ENCODE peak calls at places on chromosome 15, in ten cellular contexts. One of them, this sample, is unnamed.

GRCh38 chr15:84658788-84659411 is 901 bp upstream of the NMB start:
- DNase-seq in IMR-90: no peak
- DNase-seq in GM23248: no peak
- DNase-seq in CD8-positive, alpha-beta T cell: no peak
- DNase-seq in activated T-cell treated with anti-CD3 and anti-CD28 coated beads, Interleukin-2, amount 50 U/mL, for 24 hours: peak
- DNase-seq in activated CD8-positive, alpha-beta memory T cell treated with anti-CD3 and anti-CD28 coated beads, Interleukin-2, amount 10 ng/mL, durations not matched to agents 7 days and 5 days: no peak
- DNase-seq in dermis microvascular lymphatic vessel endothelial cell: no peak
- DNase-seq in NCI-H82: no peak
- DNase-seq in activated CD4-positive, alpha-beta T cell treated with anti-CD3 and anti-CD28 coated beads, Interleukin-2, amount 50 U/mL, for 1 hour: no peak
- DNase-seq in astrocyte of the cerebellum: no peak
- DNase-seq in this sample: no peak

GRCh38 chr15:50363612-50364011 is 8.6 kb upstream of the GABPB1 start:
- DNase-seq in IMR-90: no peak
- DNase-seq in GM23248: no peak
- DNase-seq in CD8-positive, alpha-beta T cell: no peak
- DNase-seq in activated T-cell treated with anti-CD3 and anti-CD28 coated beads, Interleukin-2, amount 50 U/mL, for 24 hours: no peak
- DNase-seq in activated CD8-positive, alpha-beta memory T cell treated with anti-CD3 and anti-CD28 coated beads, Interleukin-2, amount 10 ng/mL, durations not matched to agents 7 days and 5 days: no peak
- DNase-seq in dermis microvascular lymphatic vessel endothelial cell: no peak
- DNase-seq in NCI-H82: no peak
- DNase-seq in activated CD4-positive, alpha-beta T cell treated with anti-CD3 and anti-CD28 coated beads, Interleukin-2, amount 50 U/mL, for 1 hour: no peak
- DNase-seq in astrocyte of the cerebellum: no peak
- DNase-seq in this sample: no peak

GRCh38 chr15:76185716-76186115 is 125.6 kb downstream of the ETFA start:
- DNase-seq in IMR-90: peak
- DNase-seq in GM23248: peak
- DNase-seq in CD8-positive, alpha-beta T cell: no peak
- DNase-seq in activated T-cell treated with anti-CD3 and anti-CD28 coated beads, Interleukin-2, amount 50 U/mL, for 24 hours: no peak
- DNase-seq in activated CD8-positive, alpha-beta memory T cell treated with anti-CD3 and anti-CD28 coated beads, Interleukin-2, amount 10 ng/mL, durations not matched to agents 7 days and 5 days: peak
- DNase-seq in dermis microvascular lymphatic vessel endothelial cell: peak
- DNase-seq in NCI-H82: peak
- DNase-seq in activated CD4-positive, alpha-beta T cell treated with anti-CD3 and anti-CD28 coated beads, Interleukin-2, amount 50 U/mL, for 1 hour: no peak
- DNase-seq in astrocyte of the cerebellum: no peak
- DNase-seq in this sample: no peak

GRCh38 chr15:89758283-89758682 is 7.2 kb upstream of the MESP1 start:
- DNase-seq in IMR-90: no peak
- DNase-seq in GM23248: no peak
- DNase-seq in CD8-positive, alpha-beta T cell: no peak
- DNase-seq in activated T-cell treated with anti-CD3 and anti-CD28 coated beads, Interleukin-2, amount 50 U/mL, for 24 hours: no peak
- DNase-seq in activated CD8-positive, alpha-beta memory T cell treated with anti-CD3 and anti-CD28 coated beads, Interleukin-2, amount 10 ng/mL, durations not matched to agents 7 days and 5 days: no peak
- DNase-seq in dermis microvascular lymphatic vessel endothelial cell: no peak
- DNase-seq in NCI-H82: no peak
- DNase-seq in activated CD4-positive, alpha-beta T cell treated with anti-CD3 and anti-CD28 coated beads, Interleukin-2, amount 50 U/mL, for 1 hour: no peak
- DNase-seq in astrocyte of the cerebellum: no peak
- DNase-seq in this sample: no peak

GRCh38 chr15:74053941-74054529 is 28.3 kb downstream of the GOLGA6A start:
- DNase-seq in IMR-90: peak
- DNase-seq in GM23248: peak
- DNase-seq in CD8-positive, alpha-beta T cell: peak
- DNase-seq in activated T-cell treated with anti-CD3 and anti-CD28 coated beads, Interleukin-2, amount 50 U/mL, for 24 hours: peak
- DNase-seq in activated CD8-positive, alpha-beta memory T cell treated with anti-CD3 and anti-CD28 coated beads, Interleukin-2, amount 10 ng/mL, durations not matched to agents 7 days and 5 days: peak
- DNase-seq in dermis microvascular lymphatic vessel endothelial cell: peak
- DNase-seq in NCI-H82: peak
- DNase-seq in activated CD4-positive, alpha-beta T cell treated with anti-CD3 and anti-CD28 coated beads, Interleukin-2, amount 50 U/mL, for 1 hour: peak
- DNase-seq in astrocyte of the cerebellum: no peak
- DNase-seq in this sample: peak

GRCh38 chr15:23869391-23869790 is 182.3 kb upstream of the NDN start:
- DNase-seq in IMR-90: no peak
- DNase-seq in GM23248: peak
- DNase-seq in CD8-positive, alpha-beta T cell: no peak
- DNase-seq in activated T-cell treated with anti-CD3 and anti-CD28 coated beads, Interleukin-2, amount 50 U/mL, for 24 hours: no peak
- DNase-seq in activated CD8-positive, alpha-beta memory T cell treated with anti-CD3 and anti-CD28 coated beads, Interleukin-2, amount 10 ng/mL, durations not matched to agents 7 days and 5 days: no peak
- DNase-seq in dermis microvascular lymphatic vessel endothelial cell: no peak
- DNase-seq in NCI-H82: peak
- DNase-seq in activated CD4-positive, alpha-beta T cell treated with anti-CD3 and anti-CD28 coated beads, Interleukin-2, amount 50 U/mL, for 1 hour: no peak
- DNase-seq in astrocyte of the cerebellum: no peak
- DNase-seq in this sample: no peak

GRCh38 chr15:73924258-73924921 is 1.9 kb upstream of the LOXL1 start:
- DNase-seq in IMR-90: peak
- DNase-seq in GM23248: peak
- DNase-seq in CD8-positive, alpha-beta T cell: no peak
- DNase-seq in activated T-cell treated with anti-CD3 and anti-CD28 coated beads, Interleukin-2, amount 50 U/mL, for 24 hours: peak
- DNase-seq in activated CD8-positive, alpha-beta memory T cell treated with anti-CD3 and anti-CD28 coated beads, Interleukin-2, amount 10 ng/mL, durations not matched to agents 7 days and 5 days: peak
- DNase-seq in dermis microvascular lymphatic vessel endothelial cell: peak
- DNase-seq in NCI-H82: peak
- DNase-seq in activated CD4-positive, alpha-beta T cell treated with anti-CD3 and anti-CD28 coated beads, Interleukin-2, amount 50 U/mL, for 1 hour: no peak
- DNase-seq in astrocyte of the cerebellum: peak
- DNase-seq in this sample: peak

GRCh38 chr15:39273805-39274411 is 307.0 kb upstream of the THBS1 start:
- DNase-seq in IMR-90: peak
- DNase-seq in GM23248: no peak
- DNase-seq in CD8-positive, alpha-beta T cell: no peak
- DNase-seq in activated T-cell treated with anti-CD3 and anti-CD28 coated beads, Interleukin-2, amount 50 U/mL, for 24 hours: no peak
- DNase-seq in activated CD8-positive, alpha-beta memory T cell treated with anti-CD3 and anti-CD28 coated beads, Interleukin-2, amount 10 ng/mL, durations not matched to agents 7 days and 5 days: no peak
- DNase-seq in dermis microvascular lymphatic vessel endothelial cell: peak
- DNase-seq in NCI-H82: no peak
- DNase-seq in activated CD4-positive, alpha-beta T cell treated with anti-CD3 and anti-CD28 coated beads, Interleukin-2, amount 50 U/mL, for 1 hour: no peak
- DNase-seq in astrocyte of the cerebellum: peak
- DNase-seq in this sample: no peak

GRCh38 chr15:66822576-66822975 is 120.5 kb downstream of the SMAD6 start:
- DNase-seq in IMR-90: no peak
- DNase-seq in GM23248: no peak
- DNase-seq in CD8-positive, alpha-beta T cell: no peak
- DNase-seq in activated T-cell treated with anti-CD3 and anti-CD28 coated beads, Interleukin-2, amount 50 U/mL, for 24 hours: no peak
- DNase-seq in activated CD8-positive, alpha-beta memory T cell treated with anti-CD3 and anti-CD28 coated beads, Interleukin-2, amount 10 ng/mL, durations not matched to agents 7 days and 5 days: no peak
- DNase-seq in dermis microvascular lymphatic vessel endothelial cell: no peak
- DNase-seq in NCI-H82: no peak
- DNase-seq in activated CD4-positive, alpha-beta T cell treated with anti-CD3 and anti-CD28 coated beads, Interleukin-2, amount 50 U/mL, for 1 hour: no peak
- DNase-seq in astrocyte of the cerebellum: no peak
- DNase-seq in this sample: no peak

GRCh38 chr15:96703794-96704550 is 373.5 kb downstream of the NR2F2 start:
- DNase-seq in IMR-90: no peak
- DNase-seq in GM23248: peak
- DNase-seq in CD8-positive, alpha-beta T cell: no peak
- DNase-seq in activated T-cell treated with anti-CD3 and anti-CD28 coated beads, Interleukin-2, amount 50 U/mL, for 24 hours: no peak
- DNase-seq in activated CD8-positive, alpha-beta memory T cell treated with anti-CD3 and anti-CD28 coated beads, Interleukin-2, amount 10 ng/mL, durations not matched to agents 7 days and 5 days: no peak
- DNase-seq in dermis microvascular lymphatic vessel endothelial cell: no peak
- DNase-seq in NCI-H82: no peak
- DNase-seq in activated CD4-positive, alpha-beta T cell treated with anti-CD3 and anti-CD28 coated beads, Interleukin-2, amount 50 U/mL, for 1 hour: no peak
- DNase-seq in astrocyte of the cerebellum: no peak
- DNase-seq in this sample: no peak

GRCh38 chr15:79523266-79523665 is 91.1 kb downstream of the MINAR1 start:
- DNase-seq in IMR-90: no peak
- DNase-seq in GM23248: peak
- DNase-seq in CD8-positive, alpha-beta T cell: no peak
- DNase-seq in activated T-cell treated with anti-CD3 and anti-CD28 coated beads, Interleukin-2, amount 50 U/mL, for 24 hours: no peak
- DNase-seq in activated CD8-positive, alpha-beta memory T cell treated with anti-CD3 and anti-CD28 coated beads, Interleukin-2, amount 10 ng/mL, durations not matched to agents 7 days and 5 days: no peak
- DNase-seq in dermis microvascular lymphatic vessel endothelial cell: no peak
- DNase-seq in NCI-H82: no peak
- DNase-seq in activated CD4-positive, alpha-beta T cell treated with anti-CD3 and anti-CD28 coated beads, Interleukin-2, amount 50 U/mL, for 1 hour: no peak
- DNase-seq in astrocyte of the cerebellum: no peak
- DNase-seq in this sample: no peak

GRCh38 chr15:62886431-62887071 is 156.0 kb upstream of the TPM1 start:
- DNase-seq in IMR-90: peak
- DNase-seq in GM23248: peak
- DNase-seq in CD8-positive, alpha-beta T cell: no peak
- DNase-seq in activated T-cell treated with anti-CD3 and anti-CD28 coated beads, Interleukin-2, amount 50 U/mL, for 24 hours: no peak
- DNase-seq in activated CD8-positive, alpha-beta memory T cell treated with anti-CD3 and anti-CD28 coated beads, Interleukin-2, amount 10 ng/mL, durations not matched to agents 7 days and 5 days: peak
- DNase-seq in dermis microvascular lymphatic vessel endothelial cell: peak
- DNase-seq in NCI-H82: no peak
- DNase-seq in activated CD4-positive, alpha-beta T cell treated with anti-CD3 and anti-CD28 coated beads, Interleukin-2, amount 50 U/mL, for 1 hour: no peak
- DNase-seq in astrocyte of the cerebellum: peak
- DNase-seq in this sample: no peak

GRCh38 chr15:93141373-93141790 is 52.4 kb upstream of the RGMA start:
- DNase-seq in IMR-90: no peak
- DNase-seq in GM23248: no peak
- DNase-seq in CD8-positive, alpha-beta T cell: peak
- DNase-seq in activated T-cell treated with anti-CD3 and anti-CD28 coated beads, Interleukin-2, amount 50 U/mL, for 24 hours: peak
- DNase-seq in activated CD8-positive, alpha-beta memory T cell treated with anti-CD3 and anti-CD28 coated beads, Interleukin-2, amount 10 ng/mL, durations not matched to agents 7 days and 5 days: peak
- DNase-seq in dermis microvascular lymphatic vessel endothelial cell: no peak
- DNase-seq in NCI-H82: no peak
- DNase-seq in activated CD4-positive, alpha-beta T cell treated with anti-CD3 and anti-CD28 coated beads, Interleukin-2, amount 50 U/mL, for 1 hour: peak
- DNase-seq in astrocyte of the cerebellum: no peak
- DNase-seq in this sample: no peak

GRCh38 chr15:100101389-100102089 is 240.2 kb downstream of the ADAMTS17 start:
- DNase-seq in IMR-90: no peak
- DNase-seq in GM23248: no peak
- DNase-seq in CD8-positive, alpha-beta T cell: no peak
- DNase-seq in activated T-cell treated with anti-CD3 and anti-CD28 coated beads, Interleukin-2, amount 50 U/mL, for 24 hours: no peak
- DNase-seq in activated CD8-positive, alpha-beta memory T cell treated with anti-CD3 and anti-CD28 coated beads, Interleukin-2, amount 10 ng/mL, durations not matched to agents 7 days and 5 days: no peak
- DNase-seq in dermis microvascular lymphatic vessel endothelial cell: no peak
- DNase-seq in NCI-H82: no peak
- DNase-seq in activated CD4-positive, alpha-beta T cell treated with anti-CD3 and anti-CD28 coated beads, Interleukin-2, amount 50 U/mL, for 1 hour: no peak
- DNase-seq in astrocyte of the cerebellum: no peak
- DNase-seq in this sample: peak

GRCh38 chr15:60576515-60576914 is 97.6 kb upstream of the ICE2 start:
- DNase-seq in IMR-90: no peak
- DNase-seq in GM23248: no peak
- DNase-seq in CD8-positive, alpha-beta T cell: no peak
- DNase-seq in activated T-cell treated with anti-CD3 and anti-CD28 coated beads, Interleukin-2, amount 50 U/mL, for 24 hours: no peak
- DNase-seq in activated CD8-positive, alpha-beta memory T cell treated with anti-CD3 and anti-CD28 coated beads, Interleukin-2, amount 10 ng/mL, durations not matched to agents 7 days and 5 days: no peak
- DNase-seq in dermis microvascular lymphatic vessel endothelial cell: no peak
- DNase-seq in NCI-H82: peak
- DNase-seq in activated CD4-positive, alpha-beta T cell treated with anti-CD3 and anti-CD28 coated beads, Interleukin-2, amount 50 U/mL, for 1 hour: no peak
- DNase-seq in astrocyte of the cerebellum: no peak
- DNase-seq in this sample: no peak

GRCh38 chr15:38229700-38230099 is 22.9 kb upstream of the SPRED1 start:
- DNase-seq in IMR-90: peak
- DNase-seq in GM23248: peak
- DNase-seq in CD8-positive, alpha-beta T cell: no peak
- DNase-seq in activated T-cell treated with anti-CD3 and anti-CD28 coated beads, Interleukin-2, amount 50 U/mL, for 24 hours: no peak
- DNase-seq in activated CD8-positive, alpha-beta memory T cell treated with anti-CD3 and anti-CD28 coated beads, Interleukin-2, amount 10 ng/mL, durations not matched to agents 7 days and 5 days: no peak
- DNase-seq in dermis microvascular lymphatic vessel endothelial cell: no peak
- DNase-seq in NCI-H82: no peak
- DNase-seq in activated CD4-positive, alpha-beta T cell treated with anti-CD3 and anti-CD28 coated beads, Interleukin-2, amount 50 U/mL, for 1 hour: no peak
- DNase-seq in astrocyte of the cerebellum: no peak
- DNase-seq in this sample: no peak

GRCh38 chr15:89542369-89542768 is 32.9 kb upstream of the TICRR start:
- DNase-seq in IMR-90: no peak
- DNase-seq in GM23248: no peak
- DNase-seq in CD8-positive, alpha-beta T cell: no peak
- DNase-seq in activated T-cell treated with anti-CD3 and anti-CD28 coated beads, Interleukin-2, amount 50 U/mL, for 24 hours: no peak
- DNase-seq in activated CD8-positive, alpha-beta memory T cell treated with anti-CD3 and anti-CD28 coated beads, Interleukin-2, amount 10 ng/mL, durations not matched to agents 7 days and 5 days: no peak
- DNase-seq in dermis microvascular lymphatic vessel endothelial cell: no peak
- DNase-seq in NCI-H82: no peak
- DNase-seq in activated CD4-positive, alpha-beta T cell treated with anti-CD3 and anti-CD28 coated beads, Interleukin-2, amount 50 U/mL, for 1 hour: no peak
- DNase-seq in astrocyte of the cerebellum: no peak
- DNase-seq in this sample: no peak

GRCh38 chr15:82851981-82852511 is 42.6 kb downstream of the WHAMM start:
- DNase-seq in IMR-90: peak
- DNase-seq in GM23248: peak
- DNase-seq in CD8-positive, alpha-beta T cell: no peak
- DNase-seq in activated T-cell treated with anti-CD3 and anti-CD28 coated beads, Interleukin-2, amount 50 U/mL, for 24 hours: peak
- DNase-seq in activated CD8-positive, alpha-beta memory T cell treated with anti-CD3 and anti-CD28 coated beads, Interleukin-2, amount 10 ng/mL, durations not matched to agents 7 days and 5 days: peak
- DNase-seq in dermis microvascular lymphatic vessel endothelial cell: no peak
- DNase-seq in NCI-H82: peak
- DNase-seq in activated CD4-positive, alpha-beta T cell treated with anti-CD3 and anti-CD28 coated beads, Interleukin-2, amount 50 U/mL, for 1 hour: no peak
- DNase-seq in astrocyte of the cerebellum: peak
- DNase-seq in this sample: peak

GRCh38 chr15:70093481-70094309 is 4.0 kb downstream of the TLE3 start:
- DNase-seq in IMR-90: no peak
- DNase-seq in GM23248: peak
- DNase-seq in CD8-positive, alpha-beta T cell: no peak
- DNase-seq in activated T-cell treated with anti-CD3 and anti-CD28 coated beads, Interleukin-2, amount 50 U/mL, for 24 hours: no peak
- DNase-seq in activated CD8-positive, alpha-beta memory T cell treated with anti-CD3 and anti-CD28 coated beads, Interleukin-2, amount 10 ng/mL, durations not matched to agents 7 days and 5 days: peak
- DNase-seq in dermis microvascular lymphatic vessel endothelial cell: peak
- DNase-seq in NCI-H82: no peak
- DNase-seq in activated CD4-positive, alpha-beta T cell treated with anti-CD3 and anti-CD28 coated beads, Interleukin-2, amount 50 U/mL, for 1 hour: no peak
- DNase-seq in astrocyte of the cerebellum: peak
- DNase-seq in this sample: no peak

GRCh38 chr15:80343610-80344009 is 60.6 kb upstream of the ARNT2 start:
- DNase-seq in IMR-90: peak
- DNase-seq in GM23248: no peak
- DNase-seq in CD8-positive, alpha-beta T cell: no peak
- DNase-seq in activated T-cell treated with anti-CD3 and anti-CD28 coated beads, Interleukin-2, amount 50 U/mL, for 24 hours: no peak
- DNase-seq in activated CD8-positive, alpha-beta memory T cell treated with anti-CD3 and anti-CD28 coated beads, Interleukin-2, amount 10 ng/mL, durations not matched to agents 7 days and 5 days: no peak
- DNase-seq in dermis microvascular lymphatic vessel endothelial cell: no peak
- DNase-seq in NCI-H82: no peak
- DNase-seq in activated CD4-positive, alpha-beta T cell treated with anti-CD3 and anti-CD28 coated beads, Interleukin-2, amount 50 U/mL, for 1 hour: no peak
- DNase-seq in astrocyte of the cerebellum: no peak
- DNase-seq in this sample: no peak

GRCh38 chr15:91456251-91456718 is 356.2 kb downstream of the SV2B start:
- DNase-seq in IMR-90: peak
- DNase-seq in GM23248: peak
- DNase-seq in CD8-positive, alpha-beta T cell: no peak
- DNase-seq in activated T-cell treated with anti-CD3 and anti-CD28 coated beads, Interleukin-2, amount 50 U/mL, for 24 hours: no peak
- DNase-seq in activated CD8-positive, alpha-beta memory T cell treated with anti-CD3 and anti-CD28 coated beads, Interleukin-2, amount 10 ng/mL, durations not matched to agents 7 days and 5 days: no peak
- DNase-seq in dermis microvascular lymphatic vessel endothelial cell: no peak
- DNase-seq in NCI-H82: no peak
- DNase-seq in activated CD4-positive, alpha-beta T cell treated with anti-CD3 and anti-CD28 coated beads, Interleukin-2, amount 50 U/mL, for 1 hour: no peak
- DNase-seq in astrocyte of the cerebellum: peak
- DNase-seq in this sample: no peak

GRCh38 chr15:35444557-35445204 is 101.3 kb downstream of the DPH6 start:
- DNase-seq in IMR-90: peak
- DNase-seq in GM23248: peak
- DNase-seq in CD8-positive, alpha-beta T cell: no peak
- DNase-seq in activated T-cell treated with anti-CD3 and anti-CD28 coated beads, Interleukin-2, amount 50 U/mL, for 24 hours: no peak
- DNase-seq in activated CD8-positive, alpha-beta memory T cell treated with anti-CD3 and anti-CD28 coated beads, Interleukin-2, amount 10 ng/mL, durations not matched to agents 7 days and 5 days: no peak
- DNase-seq in dermis microvascular lymphatic vessel endothelial cell: peak
- DNase-seq in NCI-H82: peak
- DNase-seq in activated CD4-positive, alpha-beta T cell treated with anti-CD3 and anti-CD28 coated beads, Interleukin-2, amount 50 U/mL, for 1 hour: no peak
- DNase-seq in astrocyte of the cerebellum: peak
- DNase-seq in this sample: no peak

GRCh38 chr15:65952425-65953053 is 83.2 kb downstream of the RAB11A start:
- DNase-seq in IMR-90: peak
- DNase-seq in GM23248: peak
- DNase-seq in CD8-positive, alpha-beta T cell: no peak
- DNase-seq in activated T-cell treated with anti-CD3 and anti-CD28 coated beads, Interleukin-2, amount 50 U/mL, for 24 hours: no peak
- DNase-seq in activated CD8-positive, alpha-beta memory T cell treated with anti-CD3 and anti-CD28 coated beads, Interleukin-2, amount 10 ng/mL, durations not matched to agents 7 days and 5 days: peak
- DNase-seq in dermis microvascular lymphatic vessel endothelial cell: peak
- DNase-seq in NCI-H82: no peak
- DNase-seq in activated CD4-positive, alpha-beta T cell treated with anti-CD3 and anti-CD28 coated beads, Interleukin-2, amount 50 U/mL, for 1 hour: no peak
- DNase-seq in astrocyte of the cerebellum: peak
- DNase-seq in this sample: no peak

GRCh38 chr15:85559530-85559929 is 179.1 kb downstream of the AKAP13 start:
- DNase-seq in IMR-90: no peak
- DNase-seq in GM23248: no peak
- DNase-seq in CD8-positive, alpha-beta T cell: no peak
- DNase-seq in activated T-cell treated with anti-CD3 and anti-CD28 coated beads, Interleukin-2, amount 50 U/mL, for 24 hours: no peak
- DNase-seq in activated CD8-positive, alpha-beta memory T cell treated with anti-CD3 and anti-CD28 coated beads, Interleukin-2, amount 10 ng/mL, durations not matched to agents 7 days and 5 days: no peak
- DNase-seq in dermis microvascular lymphatic vessel endothelial cell: no peak
- DNase-seq in NCI-H82: no peak
- DNase-seq in activated CD4-positive, alpha-beta T cell treated with anti-CD3 and anti-CD28 coated beads, Interleukin-2, amount 50 U/mL, for 1 hour: no peak
- DNase-seq in astrocyte of the cerebellum: no peak
- DNase-seq in this sample: no peak

GRCh38 chr15:76342046-76342381 is 5.4 kb downstream of the ISL2 start:
- DNase-seq in IMR-90: no peak
- DNase-seq in GM23248: no peak
- DNase-seq in CD8-positive, alpha-beta T cell: no peak
- DNase-seq in activated T-cell treated with anti-CD3 and anti-CD28 coated beads, Interleukin-2, amount 50 U/mL, for 24 hours: no peak
- DNase-seq in activated CD8-positive, alpha-beta memory T cell treated with anti-CD3 and anti-CD28 coated beads, Interleukin-2, amount 10 ng/mL, durations not matched to agents 7 days and 5 days: no peak
- DNase-seq in dermis microvascular lymphatic vessel endothelial cell: no peak
- DNase-seq in NCI-H82: no peak
- DNase-seq in activated CD4-positive, alpha-beta T cell treated with anti-CD3 and anti-CD28 coated beads, Interleukin-2, amount 50 U/mL, for 1 hour: no peak
- DNase-seq in astrocyte of the cerebellum: no peak
- DNase-seq in this sample: no peak

GRCh38 chr15:37252530-37252929 is 152.2 kb upstream of the MEIS2 start:
- DNase-seq in IMR-90: no peak
- DNase-seq in GM23248: no peak
- DNase-seq in CD8-positive, alpha-beta T cell: no peak
- DNase-seq in activated T-cell treated with anti-CD3 and anti-CD28 coated beads, Interleukin-2, amount 50 U/mL, for 24 hours: no peak
- DNase-seq in activated CD8-positive, alpha-beta memory T cell treated with anti-CD3 and anti-CD28 coated beads, Interleukin-2, amount 10 ng/mL, durations not matched to agents 7 days and 5 days: no peak
- DNase-seq in dermis microvascular lymphatic vessel endothelial cell: no peak
- DNase-seq in NCI-H82: peak
- DNase-seq in activated CD4-positive, alpha-beta T cell treated with anti-CD3 and anti-CD28 coated beads, Interleukin-2, amount 50 U/mL, for 1 hour: no peak
- DNase-seq in astrocyte of the cerebellum: no peak
- DNase-seq in this sample: no peak

GRCh38 chr15:44075535-44075934 is 119.5 kb downstream of the FRMD5 start:
- DNase-seq in IMR-90: no peak
- DNase-seq in GM23248: peak
- DNase-seq in CD8-positive, alpha-beta T cell: no peak
- DNase-seq in activated T-cell treated with anti-CD3 and anti-CD28 coated beads, Interleukin-2, amount 50 U/mL, for 24 hours: no peak
- DNase-seq in activated CD8-positive, alpha-beta memory T cell treated with anti-CD3 and anti-CD28 coated beads, Interleukin-2, amount 10 ng/mL, durations not matched to agents 7 days and 5 days: no peak
- DNase-seq in dermis microvascular lymphatic vessel endothelial cell: no peak
- DNase-seq in NCI-H82: no peak
- DNase-seq in activated CD4-positive, alpha-beta T cell treated with anti-CD3 and anti-CD28 coated beads, Interleukin-2, amount 50 U/mL, for 1 hour: no peak
- DNase-seq in astrocyte of the cerebellum: no peak
- DNase-seq in this sample: no peak

GRCh38 chr15:39946862-39947261 is 12.9 kb downstream of the EIF2AK4 start:
- DNase-seq in IMR-90: peak
- DNase-seq in GM23248: peak
- DNase-seq in CD8-positive, alpha-beta T cell: no peak
- DNase-seq in activated T-cell treated with anti-CD3 and anti-CD28 coated beads, Interleukin-2, amount 50 U/mL, for 24 hours: no peak
- DNase-seq in activated CD8-positive, alpha-beta memory T cell treated with anti-CD3 and anti-CD28 coated beads, Interleukin-2, amount 10 ng/mL, durations not matched to agents 7 days and 5 days: no peak
- DNase-seq in dermis microvascular lymphatic vessel endothelial cell: no peak
- DNase-seq in NCI-H82: peak
- DNase-seq in activated CD4-positive, alpha-beta T cell treated with anti-CD3 and anti-CD28 coated beads, Interleukin-2, amount 50 U/mL, for 1 hour: no peak
- DNase-seq in astrocyte of the cerebellum: no peak
- DNase-seq in this sample: no peak